ENCODE peak calls at places on chromosome 18, in four cellular contexts. M is HepG2, R is HCT116, Q is K562. H is an unnamed sample.

GRCh38 chr18:33761363-33761762 is 183.3 kb downstream of the ASXL3 start:
- DNase-seq in Q (no peak), M (no peak), R (no peak), H (no peak)

GRCh38 chr18:3492721-3493120 is 42.7 kb downstream of the TGIF1 start:
- DNase-seq in Q (no peak), R (no peak), M (no peak), H (no peak)

GRCh38 chr18:58887613-58887963 is 22.9 kb downstream of the ZNF532 start:
- DNase-seq in R (no peak), M (no peak), Q (peak; percentile 9), H (peak; percentile 51)

GRCh38 chr18:68484241-68484640 is 230.7 kb downstream of the TMX3 start:
- DNase-seq in Q (no peak), R (no peak), M (no peak), H (no peak)

GRCh38 chr18:48781990-48782368 is 168.8 kb downstream of the SMAD7 start:
- DNase-seq in Q (no peak), M (peak; percentile 22), R (no peak), H (no peak)

GRCh38 chr18:34222396-34223163 is 2.1 kb downstream of the NOL4 start:
- DNase-seq in M (no peak), R (no peak), Q (no peak), H (no peak)

GRCh38 chr18:6878881-6879280 is 149.4 kb downstream of the ARHGAP28 start:
- DNase-seq in M (no peak), Q (no peak), R (no peak), H (no peak)

GRCh38 chr18:12625242-12625641 is 32.7 kb downstream of the SPIRE1 start:
- DNase-seq in Q (no peak), M (no peak), R (no peak), H (no peak)

GRCh38 chr18:805008-805754 is 6.9 kb downstream of the YES1 start:
- DNase-seq in Q (peak; percentile 10), R (no peak), M (no peak), H (no peak)

GRCh38 chr18:46096651-46097300 is 1.3 kb downstream of the ATP5F1A start:
- DNase-seq in R (no peak), M (no peak), Q (peak; percentile 7), H (no peak)

GRCh38 chr18:59950215-59950944 is 50.6 kb downstream of the PMAIP1 start:
- DNase-seq in M (no peak), Q (no peak), R (no peak), H (no peak)

GRCh38 chr18:67766930-67767329 is 250.4 kb upstream of the DSEL start:
- DNase-seq in R (no peak), Q (no peak), M (no peak), H (peak; percentile 5)

GRCh38 chr18:46174317-46175039 is 70.3 kb downstream of the HAUS1 start:
- DNase-seq in R (no peak), Q (peak; percentile 30), M (no peak), H (no peak)

GRCh38 chr18:67402543-67402942 is 114.0 kb downstream of the DSEL start:
- DNase-seq in M (no peak), R (no peak), Q (no peak), H (no peak)

GRCh38 chr18:14174706-14175085 is 42.5 kb upstream of the ZNF519 start:
- DNase-seq in M (no peak), R (no peak), Q (no peak), H (no peak)
- TF ChIP-seq SP1 in M (no peak), R (no peak), Q (no peak), H (no peak)

GRCh38 chr18:78584167-78585022 is 395.2 kb upstream of the SALL3 start:
- DNase-seq in Q (no peak), R (no peak), M (no peak), H (no peak)

GRCh38 chr18:78580835-78581339 is 398.7 kb upstream of the SALL3 start:
- DNase-seq in M (no peak), R (no peak), Q (no peak), H (no peak)

GRCh38 chr18:78582131-78582789 is 397.4 kb upstream of the SALL3 start:
- DNase-seq in R (no peak), M (no peak), Q (no peak), H (no peak)

GRCh38 chr18:78583739-78584066 is 395.9 kb upstream of the SALL3 start:
- DNase-seq in R (no peak), Q (no peak), M (no peak), H (no peak)

DNA sequence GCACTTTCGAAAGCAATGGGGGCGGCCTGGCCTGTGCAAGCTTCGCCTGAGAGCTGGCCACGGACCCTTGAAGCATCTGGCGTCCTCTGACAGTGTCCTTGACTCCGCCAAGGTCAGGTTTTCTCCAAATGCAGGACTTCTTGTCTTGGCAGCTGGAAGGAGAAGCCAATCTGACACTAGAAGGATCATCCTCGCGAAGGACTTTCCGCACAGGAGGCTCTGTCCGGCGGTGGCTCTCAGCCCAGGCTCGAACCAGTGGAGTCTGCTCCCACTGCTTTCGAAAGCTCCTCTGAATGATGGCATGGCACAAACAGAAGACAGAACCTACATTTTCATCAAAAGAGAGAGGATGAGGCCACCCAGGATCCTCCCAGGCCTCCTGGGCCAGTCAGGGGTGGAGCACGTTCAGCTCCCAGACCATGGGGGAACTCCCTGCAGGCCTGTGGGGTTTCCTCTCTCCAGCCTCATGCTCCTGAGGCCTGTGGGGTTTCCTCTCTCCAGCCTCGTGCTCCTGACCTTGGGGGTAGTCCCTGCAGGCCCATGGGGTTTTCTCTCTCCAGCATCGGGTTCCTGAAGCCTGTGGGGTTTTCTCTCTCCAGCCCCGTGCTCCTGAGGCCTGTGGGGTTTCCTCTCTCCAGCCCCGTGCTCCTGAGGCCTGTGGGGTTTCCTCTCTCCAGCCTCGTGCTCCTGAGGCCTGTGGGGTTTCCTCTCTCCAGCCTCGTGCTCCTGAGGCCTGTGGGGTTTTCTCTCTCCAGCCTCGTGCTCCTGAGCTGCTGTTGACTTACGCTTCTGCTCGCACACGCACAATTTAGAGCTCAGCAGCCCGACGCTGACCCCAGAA is 396.5 kb upstream of the SALL3 start:
- DNase-seq in Q (no peak), M (no peak), R (no peak), H (no peak)
- TF ChIP-seq EZH2 in Q (no peak), M (no peak), R (no peak), H (no peak)

GRCh38 chr18:77528877-77529276 is 279.2 kb downstream of the GALR1 start:
- DNase-seq in Q (no peak), R (no peak), M (no peak), H (no peak)
- TF ChIP-seq REST in Q (no peak), R (no peak), M (no peak), H (no peak)

GRCh38 chr18:43274526-43274925 is 2.8 kb downstream of the SYT4 start:
- DNase-seq in M (no peak), Q (no peak), R (no peak), H (no peak)

GRCh38 chr18:43277164-43277600 is at the start of gene SYT4:
- DNase-seq in Q (no peak), M (peak; percentile 8), R (no peak), H (no peak)

GRCh38 chr18:43267818-43268217 is 9.5 kb downstream of the SYT4 start:
- DNase-seq in Q (no peak), M (no peak), R (no peak), H (no peak)

GRCh38 chr18:43276471-43276870 is 819 bp downstream of the SYT4 start:
- DNase-seq in Q (no peak), R (no peak), M (no peak), H (no peak)

GRCh38 chr18:43271593-43272432 is 5.5 kb downstream of the SYT4 start:
- DNase-seq in Q (peak; percentile 4), M (peak; percentile 35), R (peak; percentile 19), H (no peak)
- TF ChIP-seq SP1 in Q (no peak), M (no peak), R (no peak), H (no peak)

DNA sequence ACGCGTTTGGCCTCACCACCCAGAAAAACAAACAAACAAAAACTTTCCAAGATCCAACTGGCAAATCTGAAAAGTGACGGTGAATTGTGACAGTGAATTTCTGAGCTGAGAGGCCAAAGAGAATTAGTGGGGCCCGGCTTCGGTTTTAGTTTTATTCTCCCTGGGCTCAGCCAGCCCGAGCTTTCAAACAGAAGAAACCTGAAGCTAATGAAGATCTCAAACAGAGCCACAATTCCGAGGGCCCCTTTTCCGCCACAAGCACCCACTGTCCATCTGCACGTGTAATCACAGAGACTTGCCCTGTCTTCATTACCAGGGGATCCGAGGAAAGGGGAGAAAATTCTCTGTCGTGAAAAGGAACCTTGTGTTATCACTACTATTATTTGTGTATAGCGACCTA is 4.2 kb upstream of the ONECUT2 start:
- DNase-seq in R (no peak), Q (no peak), M (no peak), H (no peak)
- TF ChIP-seq EZH2 in R (no peak), Q (no peak), M (no peak), H (no peak)

GRCh38 chr18:9571546-9571945 is 42.8 kb downstream of the PPP4R1 start:
- DNase-seq in Q (no peak), R (no peak), M (no peak), H (no peak)

GRCh38 chr18:9577361-9577760 is 37.0 kb downstream of the PPP4R1 start:
- DNase-seq in R (no peak), M (no peak), Q (no peak), H (no peak)

GRCh38 chr18:9578306-9578705 is 36.1 kb downstream of the PPP4R1 start:
- DNase-seq in R (no peak), M (no peak), Q (no peak), H (no peak)

GRCh38 chr18:9574473-9575115 is 39.8 kb downstream of the PPP4R1 start:
- DNase-seq in M (no peak), Q (no peak), R (no peak), H (no peak)

GRCh38 chr18:9575558-9575957 is 38.8 kb downstream of the PPP4R1 start:
- DNase-seq in R (peak; percentile 89), Q (peak; percentile 77), M (peak; percentile 95), H (no peak)
- TF ChIP-seq REST in R (no peak), Q (no peak), M (no peak), H (no peak)

H was measured in GM12878.